ENCODE peak calls at places on chromosomes 3 and 15, in ten cellular contexts. One of them, this sample, is unnamed.

GRCh38 chr3:8972614-8973013 is 9.3 kb upstream of the RAD18 start:
- DNase-seq in brain microvascular endothelial cell: peak
- DNase-seq in GM13976: no peak
- DNase-seq in AG09309: no peak
- DNase-seq in choroid plexus epithelial cell: peak
- DNase-seq in tibial nerve: no peak
- DNase-seq in GM12864: peak
- DNase-seq in breast epithelium: no peak
- DNase-seq in IMR-90: peak
- DNase-seq in ovary: no peak
- DNase-seq in this sample: peak

GRCh38 chr3:8635625-8636024 is 9.0 kb downstream of the SSUH2 start:
- DNase-seq in brain microvascular endothelial cell: no peak
- DNase-seq in GM13976: no peak
- DNase-seq in AG09309: no peak
- DNase-seq in choroid plexus epithelial cell: no peak
- DNase-seq in tibial nerve: no peak
- DNase-seq in GM12864: no peak
- DNase-seq in breast epithelium: no peak
- DNase-seq in IMR-90: no peak
- DNase-seq in ovary: no peak
- DNase-seq in this sample: no peak

GRCh38 chr15:35519536-35520149 is 26.3 kb downstream of the DPH6 start:
- DNase-seq in brain microvascular endothelial cell: peak
- DNase-seq in GM13976: peak
- DNase-seq in AG09309: no peak
- DNase-seq in choroid plexus epithelial cell: peak
- DNase-seq in tibial nerve: no peak
- DNase-seq in GM12864: no peak
- DNase-seq in breast epithelium: no peak
- DNase-seq in IMR-90: peak
- DNase-seq in ovary: no peak
- DNase-seq in this sample: peak

GRCh38 chr3:192372001-192372400 is 355.3 kb downstream of the FGF12 start:
- DNase-seq in brain microvascular endothelial cell: no peak
- DNase-seq in GM13976: no peak
- DNase-seq in AG09309: no peak
- DNase-seq in choroid plexus epithelial cell: no peak
- DNase-seq in tibial nerve: no peak
- DNase-seq in GM12864: no peak
- DNase-seq in breast epithelium: no peak
- DNase-seq in IMR-90: no peak
- DNase-seq in ovary: no peak
- DNase-seq in this sample: no peak

GRCh38 chr15:76057332-76058000 is 2.3 kb upstream of the TMEM266 start:
- DNase-seq in brain microvascular endothelial cell: peak
- DNase-seq in GM13976: peak
- DNase-seq in AG09309: peak
- DNase-seq in choroid plexus epithelial cell: peak
- DNase-seq in tibial nerve: peak
- DNase-seq in GM12864: peak
- DNase-seq in breast epithelium: no peak
- DNase-seq in IMR-90: peak
- DNase-seq in ovary: no peak
- DNase-seq in this sample: peak

GRCh38 chr15:76335851-76336253 is 721 bp upstream of the ISL2 start:
- DNase-seq in brain microvascular endothelial cell: no peak
- DNase-seq in GM13976: peak
- DNase-seq in AG09309: no peak
- DNase-seq in choroid plexus epithelial cell: no peak
- DNase-seq in tibial nerve: no peak
- DNase-seq in GM12864: no peak
- DNase-seq in breast epithelium: no peak
- DNase-seq in IMR-90: no peak
- DNase-seq in ovary: no peak
- DNase-seq in this sample: no peak

GRCh38 chr3:101266566-101266965 is 53.8 kb downstream of the IMPG2 start:
- DNase-seq in brain microvascular endothelial cell: no peak
- DNase-seq in GM13976: no peak
- DNase-seq in AG09309: no peak
- DNase-seq in choroid plexus epithelial cell: no peak
- DNase-seq in tibial nerve: no peak
- DNase-seq in GM12864: no peak
- DNase-seq in breast epithelium: no peak
- DNase-seq in IMR-90: no peak
- DNase-seq in ovary: no peak
- DNase-seq in this sample: no peak

GRCh38 chr3:110752307-110752706 is 319.3 kb upstream of the NECTIN3 start:
- DNase-seq in brain microvascular endothelial cell: no peak
- DNase-seq in GM13976: no peak
- DNase-seq in AG09309: no peak
- DNase-seq in choroid plexus epithelial cell: peak
- DNase-seq in tibial nerve: no peak
- DNase-seq in GM12864: no peak
- DNase-seq in breast epithelium: no peak
- DNase-seq in IMR-90: peak
- DNase-seq in ovary: no peak
- DNase-seq in this sample: no peak

DNA sequence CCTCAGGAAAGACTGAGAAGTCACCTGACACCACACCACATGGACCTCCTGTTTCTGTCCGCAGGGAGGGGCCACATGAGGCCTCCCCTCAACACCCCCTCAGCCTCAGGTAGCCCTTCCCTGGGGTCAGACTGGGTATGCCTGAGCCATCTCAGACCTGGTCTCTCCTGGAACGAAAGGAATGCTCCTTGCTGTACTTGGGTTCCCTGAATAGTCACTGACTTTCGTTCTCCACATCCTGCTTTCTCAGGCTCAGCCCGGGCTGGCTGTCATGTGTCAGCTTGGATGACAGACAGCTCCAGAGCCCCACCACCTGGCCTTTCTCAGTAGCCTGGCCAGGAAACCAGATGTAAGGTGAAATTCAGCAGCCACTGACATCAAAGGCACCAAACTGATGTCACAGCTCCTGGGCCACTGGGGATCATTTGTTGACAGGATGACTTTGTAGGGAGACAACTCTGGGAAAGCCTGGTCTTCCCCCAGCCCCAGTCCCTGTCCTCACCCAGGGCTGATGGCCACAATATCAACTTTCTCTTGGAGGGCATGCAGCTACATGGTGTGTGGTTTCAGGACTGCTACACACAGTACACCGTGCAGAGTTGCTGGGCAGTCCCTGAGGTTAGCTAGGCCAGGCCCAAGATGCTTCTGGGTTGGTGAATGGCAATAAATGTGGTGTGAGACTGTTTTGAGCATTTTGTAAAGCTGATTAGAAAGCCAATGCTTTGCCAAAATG is 141.4 kb upstream of the MRPS22 start:
- DNase-seq in brain microvascular endothelial cell: no peak
- DNase-seq in GM13976: peak
- DNase-seq in AG09309: no peak
- DNase-seq in choroid plexus epithelial cell: no peak
- DNase-seq in tibial nerve: no peak
- DNase-seq in GM12864: peak
- DNase-seq in breast epithelium: no peak
- DNase-seq in IMR-90: no peak
- DNase-seq in ovary: no peak
- DNase-seq in this sample: no peak
- TF ChIP-seq CTCF in brain microvascular endothelial cell: no peak
- TF ChIP-seq CTCF in GM13976: no peak
- TF ChIP-seq CTCF in AG09309: no peak
- TF ChIP-seq CTCF in choroid plexus epithelial cell: no peak
- TF ChIP-seq CTCF in tibial nerve: no peak
- TF ChIP-seq CTCF in GM12864: peak
- TF ChIP-seq CTCF in breast epithelium: no peak
- TF ChIP-seq CTCF in IMR-90: no peak
- TF ChIP-seq CTCF in ovary: no peak
- TF ChIP-seq CTCF in this sample: no peak

GRCh38 chr3:11575964-11576363 is 67.8 kb downstream of the VGLL4 start:
- DNase-seq in brain microvascular endothelial cell: no peak
- DNase-seq in GM13976: no peak
- DNase-seq in AG09309: no peak
- DNase-seq in choroid plexus epithelial cell: no peak
- DNase-seq in tibial nerve: no peak
- DNase-seq in GM12864: no peak
- DNase-seq in breast epithelium: no peak
- DNase-seq in IMR-90: no peak
- DNase-seq in ovary: no peak
- DNase-seq in this sample: no peak

GRCh38 chr3:11574981-11575669 is 68.6 kb downstream of the VGLL4 start:
- DNase-seq in brain microvascular endothelial cell: no peak
- DNase-seq in GM13976: no peak
- DNase-seq in AG09309: no peak
- DNase-seq in choroid plexus epithelial cell: no peak
- DNase-seq in tibial nerve: no peak
- DNase-seq in GM12864: no peak
- DNase-seq in breast epithelium: no peak
- DNase-seq in IMR-90: no peak
- DNase-seq in ovary: peak
- DNase-seq in this sample: no peak

GRCh38 chr3:11580645-11581044 is 63.1 kb downstream of the VGLL4 start:
- DNase-seq in brain microvascular endothelial cell: no peak
- DNase-seq in GM13976: no peak
- DNase-seq in AG09309: no peak
- DNase-seq in choroid plexus epithelial cell: no peak
- DNase-seq in tibial nerve: no peak
- DNase-seq in GM12864: no peak
- DNase-seq in breast epithelium: no peak
- DNase-seq in IMR-90: peak
- DNase-seq in ovary: no peak
- DNase-seq in this sample: no peak

GRCh38 chr3:11578169-11578568 is 65.5 kb downstream of the VGLL4 start:
- DNase-seq in brain microvascular endothelial cell: no peak
- DNase-seq in GM13976: no peak
- DNase-seq in AG09309: no peak
- DNase-seq in choroid plexus epithelial cell: no peak
- DNase-seq in tibial nerve: no peak
- DNase-seq in GM12864: no peak
- DNase-seq in breast epithelium: no peak
- DNase-seq in IMR-90: no peak
- DNase-seq in ovary: no peak
- DNase-seq in this sample: no peak

DNA sequence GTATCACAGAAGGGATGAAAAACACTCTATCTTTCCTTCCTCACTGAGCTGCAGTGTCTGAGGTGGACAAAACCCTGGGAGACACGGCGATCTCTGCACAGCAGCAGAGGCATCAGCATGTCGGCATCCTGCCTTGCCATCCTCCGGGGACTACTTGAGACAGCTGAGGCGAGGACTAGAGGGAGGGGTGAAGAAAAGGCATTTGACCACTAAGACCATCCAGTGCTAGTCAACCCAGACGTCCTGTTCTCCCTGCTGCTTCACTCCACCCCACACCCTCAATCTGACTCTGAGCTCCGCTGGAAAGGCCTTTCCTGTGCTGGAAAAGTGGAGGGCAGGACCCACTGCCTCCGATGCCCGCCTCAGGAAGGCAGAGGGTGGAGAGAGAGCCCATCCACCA is 67.3 kb downstream of the VGLL4 start:
- DNase-seq in brain microvascular endothelial cell: no peak
- DNase-seq in GM13976: no peak
- DNase-seq in AG09309: no peak
- DNase-seq in choroid plexus epithelial cell: no peak
- DNase-seq in tibial nerve: no peak
- DNase-seq in GM12864: no peak
- DNase-seq in breast epithelium: no peak
- DNase-seq in IMR-90: no peak
- DNase-seq in ovary: no peak
- DNase-seq in this sample: no peak
- TF ChIP-seq CTCF in brain microvascular endothelial cell: no peak
- TF ChIP-seq CTCF in GM13976: no peak
- TF ChIP-seq CTCF in AG09309: no peak
- TF ChIP-seq CTCF in choroid plexus epithelial cell: no peak
- TF ChIP-seq CTCF in tibial nerve: no peak
- TF ChIP-seq CTCF in GM12864: no peak
- TF ChIP-seq CTCF in breast epithelium: no peak
- TF ChIP-seq CTCF in IMR-90: no peak
- TF ChIP-seq CTCF in ovary: no peak
- TF ChIP-seq CTCF in this sample: no peak

DNA sequence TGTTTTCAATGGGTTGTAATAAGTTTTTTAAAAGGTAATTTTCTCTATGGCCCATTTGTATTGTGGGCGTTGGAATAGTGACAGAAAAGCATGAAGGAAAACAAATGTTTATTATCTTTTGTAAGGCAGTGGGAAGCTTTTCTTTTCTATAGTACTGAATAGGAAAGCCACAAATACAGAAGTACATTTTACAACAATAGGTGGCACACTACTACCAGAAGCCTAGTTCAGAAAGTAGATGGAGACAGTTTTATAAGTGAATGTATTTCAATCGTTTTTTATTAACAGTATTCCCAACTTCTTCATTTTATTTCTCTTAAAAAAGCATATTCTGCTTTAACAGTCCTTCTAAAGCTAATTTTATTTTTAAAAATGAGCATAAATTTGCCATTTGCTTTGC is 296.7 kb downstream of the PTPRG start:
- DNase-seq in brain microvascular endothelial cell: no peak
- DNase-seq in GM13976: no peak
- DNase-seq in AG09309: no peak
- DNase-seq in choroid plexus epithelial cell: peak
- DNase-seq in tibial nerve: no peak
- DNase-seq in GM12864: no peak
- DNase-seq in breast epithelium: no peak
- DNase-seq in IMR-90: peak
- DNase-seq in ovary: no peak
- DNase-seq in this sample: peak
- TF ChIP-seq CTCF in brain microvascular endothelial cell: peak
- TF ChIP-seq CTCF in GM13976: peak
- TF ChIP-seq CTCF in AG09309: peak
- TF ChIP-seq CTCF in choroid plexus epithelial cell: peak
- TF ChIP-seq CTCF in tibial nerve: peak
- TF ChIP-seq CTCF in GM12864: no peak
- TF ChIP-seq CTCF in breast epithelium: peak
- TF ChIP-seq CTCF in IMR-90: peak
- TF ChIP-seq CTCF in ovary: no peak
- TF ChIP-seq CTCF in this sample: peak

GRCh38 chr3:32421991-32422859 is 30.6 kb downstream of the CMTM7 start:
- DNase-seq in brain microvascular endothelial cell: peak
- DNase-seq in GM13976: no peak
- DNase-seq in AG09309: peak
- DNase-seq in choroid plexus epithelial cell: peak
- DNase-seq in tibial nerve: peak
- DNase-seq in GM12864: no peak
- DNase-seq in breast epithelium: peak
- DNase-seq in IMR-90: peak
- DNase-seq in ovary: peak
- DNase-seq in this sample: peak

GRCh38 chr3:32421185-32421584 is 29.5 kb downstream of the CMTM7 start:
- DNase-seq in brain microvascular endothelial cell: no peak
- DNase-seq in GM13976: no peak
- DNase-seq in AG09309: no peak
- DNase-seq in choroid plexus epithelial cell: no peak
- DNase-seq in tibial nerve: no peak
- DNase-seq in GM12864: no peak
- DNase-seq in breast epithelium: no peak
- DNase-seq in IMR-90: no peak
- DNase-seq in ovary: no peak
- DNase-seq in this sample: no peak

GRCh38 chr3:32419766-32420137 is 28.1 kb downstream of the CMTM7 start:
- DNase-seq in brain microvascular endothelial cell: no peak
- DNase-seq in GM13976: no peak
- DNase-seq in AG09309: no peak
- DNase-seq in choroid plexus epithelial cell: no peak
- DNase-seq in tibial nerve: no peak
- DNase-seq in GM12864: no peak
- DNase-seq in breast epithelium: no peak
- DNase-seq in IMR-90: no peak
- DNase-seq in ovary: no peak
- DNase-seq in this sample: no peak

GRCh38 chr3:32422943-32423342 is 31.3 kb downstream of the CMTM7 start:
- DNase-seq in brain microvascular endothelial cell: no peak
- DNase-seq in GM13976: no peak
- DNase-seq in AG09309: no peak
- DNase-seq in choroid plexus epithelial cell: no peak
- DNase-seq in tibial nerve: no peak
- DNase-seq in GM12864: no peak
- DNase-seq in breast epithelium: no peak
- DNase-seq in IMR-90: no peak
- DNase-seq in ovary: no peak
- DNase-seq in this sample: no peak

DNA sequence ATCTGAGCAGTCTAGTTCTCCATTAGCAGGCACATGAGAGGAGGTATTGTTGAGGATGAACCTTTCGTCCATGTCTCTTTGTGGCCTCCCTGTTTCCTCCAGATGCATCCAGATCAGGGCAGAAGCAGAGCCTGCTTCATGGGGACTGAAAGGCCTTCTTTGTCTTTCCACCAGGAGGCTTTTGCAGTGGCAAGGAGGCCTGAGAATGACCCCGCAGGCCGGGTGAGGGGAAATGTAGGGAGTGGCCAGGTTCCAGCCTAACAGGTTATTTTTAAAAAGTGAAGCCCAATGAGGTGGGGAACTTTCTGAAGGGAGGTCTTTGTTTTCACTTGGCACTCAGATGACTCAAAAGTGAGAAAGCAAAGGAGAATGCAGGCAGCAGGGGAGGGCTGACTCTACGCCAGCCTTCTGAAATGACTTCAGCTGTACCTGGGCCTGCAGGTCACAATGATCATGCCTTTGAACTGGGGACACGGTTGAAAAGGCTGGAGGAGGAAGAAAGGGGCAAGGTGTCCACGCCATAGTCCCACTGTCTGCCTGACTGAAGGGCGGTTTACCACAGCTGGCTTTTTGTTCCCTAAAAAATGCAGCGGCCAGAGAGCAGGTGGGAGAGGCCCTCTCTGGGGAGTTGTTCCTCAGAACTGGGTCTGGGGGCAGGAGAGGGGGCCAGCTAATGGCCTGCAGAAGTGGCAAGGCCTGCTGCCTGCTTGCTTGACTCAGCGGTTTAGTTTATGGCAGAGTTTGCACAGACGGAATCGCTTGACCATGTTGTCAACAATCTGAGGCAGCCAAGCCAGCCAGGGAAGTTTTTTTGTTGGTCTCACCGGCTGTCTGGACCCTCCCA is 28.7 kb downstream of the CMTM7 start:
- DNase-seq in brain microvascular endothelial cell: peak
- DNase-seq in GM13976: peak
- DNase-seq in AG09309: no peak
- DNase-seq in choroid plexus epithelial cell: peak
- DNase-seq in tibial nerve: no peak
- DNase-seq in GM12864: no peak
- DNase-seq in breast epithelium: peak
- DNase-seq in IMR-90: peak
- DNase-seq in ovary: no peak
- DNase-seq in this sample: peak
- TF ChIP-seq CTCF in brain microvascular endothelial cell: peak
- TF ChIP-seq CTCF in GM13976: no peak
- TF ChIP-seq CTCF in AG09309: no peak
- TF ChIP-seq CTCF in choroid plexus epithelial cell: peak
- TF ChIP-seq CTCF in tibial nerve: peak
- TF ChIP-seq CTCF in GM12864: peak
- TF ChIP-seq CTCF in breast epithelium: peak
- TF ChIP-seq CTCF in IMR-90: no peak
- TF ChIP-seq CTCF in ovary: no peak
- TF ChIP-seq CTCF in this sample: no peak